ENCODE peak calls at places on chromosomes 3 and 15, in seven cellular contexts. One of them, this sample, is unnamed.

GRCh38 chr3:185661772-185662171 is 75.7 kb downstream of the SENP2 start:
- DNase-seq in A549: no peak
- DNase-seq in sigmoid colon: peak; percentile 43
- DNase-seq in mammary epithelial cell: no peak
- DNase-seq in GM23248: no peak
- DNase-seq in pancreas: no peak
- DNase-seq in CD4-positive, CD25-positive, alpha-beta regulatory T cell: no peak
- DNase-seq in this sample: no peak

GRCh38 chr3:159859836-159860235 is 128.8 kb upstream of the IL12A start:
- DNase-seq in mammary epithelial cell: peak; percentile 48
- DNase-seq in GM23248: no peak
- DNase-seq in A549: no peak
- DNase-seq in pancreas: no peak
- DNase-seq in CD4-positive, CD25-positive, alpha-beta regulatory T cell: no peak
- DNase-seq in sigmoid colon: no peak
- DNase-seq in this sample: no peak

GRCh38 chr15:71411538-71412482 is 296.5 kb downstream of the THSD4 start:
- DNase-seq in pancreas: no peak
- DNase-seq in A549: peak; percentile 98
- DNase-seq in mammary epithelial cell: no peak
- DNase-seq in GM23248: no peak
- DNase-seq in CD4-positive, CD25-positive, alpha-beta regulatory T cell: no peak
- DNase-seq in sigmoid colon: no peak
- DNase-seq in this sample: no peak

GRCh38 chr3:74523811-74524210 is 90.6 kb downstream of the CNTN3 start:
- DNase-seq in GM23248: peak; percentile 71
- DNase-seq in pancreas: no peak
- DNase-seq in sigmoid colon: no peak
- DNase-seq in A549: no peak
- DNase-seq in mammary epithelial cell: peak; percentile 76
- DNase-seq in CD4-positive, CD25-positive, alpha-beta regulatory T cell: no peak
- DNase-seq in this sample: no peak

GRCh38 chr15:51227967-51228783 is 110.2 kb downstream of the CYP19A1 start:
- DNase-seq in pancreas: no peak
- DNase-seq in GM23248: peak; percentile 96
- DNase-seq in mammary epithelial cell: peak; percentile 80
- DNase-seq in CD4-positive, CD25-positive, alpha-beta regulatory T cell: no peak
- DNase-seq in sigmoid colon: no peak
- DNase-seq in A549: peak; percentile 69
- DNase-seq in this sample: no peak

GRCh38 chr3:149646181-149646766 is 11.6 kb downstream of the WWTR1 start:
- DNase-seq in CD4-positive, CD25-positive, alpha-beta regulatory T cell: no peak
- DNase-seq in A549: no peak
- DNase-seq in mammary epithelial cell: peak; percentile 81
- DNase-seq in GM23248: peak; percentile 85
- DNase-seq in pancreas: no peak
- DNase-seq in sigmoid colon: no peak
- DNase-seq in this sample: no peak

GRCh38 chr3:124584552-124585391 is 145.5 kb upstream of the UMPS start:
- DNase-seq in GM23248: peak; percentile 58
- DNase-seq in pancreas: peak; percentile 93
- DNase-seq in CD4-positive, CD25-positive, alpha-beta regulatory T cell: no peak
- DNase-seq in A549: peak; percentile 69
- DNase-seq in mammary epithelial cell: peak; percentile 66
- DNase-seq in sigmoid colon: peak; percentile 68
- DNase-seq in this sample: peak; percentile 13

GRCh38 chr3:147341727-147342126 is 64.6 kb downstream of the ZIC4 start:
- DNase-seq in CD4-positive, CD25-positive, alpha-beta regulatory T cell: no peak
- DNase-seq in mammary epithelial cell: no peak
- DNase-seq in A549: no peak
- DNase-seq in GM23248: no peak
- DNase-seq in pancreas: no peak
- DNase-seq in sigmoid colon: no peak
- DNase-seq in this sample: no peak

GRCh38 chr3:174191380-174191779 is 667.8 kb upstream of the NAALADL2 start:
- DNase-seq in pancreas: no peak
- DNase-seq in mammary epithelial cell: no peak
- DNase-seq in GM23248: no peak
- DNase-seq in CD4-positive, CD25-positive, alpha-beta regulatory T cell: no peak
- DNase-seq in A549: no peak
- DNase-seq in sigmoid colon: no peak
- DNase-seq in this sample: no peak

GRCh38 chr15:32796856-32797255 is 79.1 kb downstream of the GREM1 start:
- DNase-seq in pancreas: no peak
- DNase-seq in CD4-positive, CD25-positive, alpha-beta regulatory T cell: no peak
- DNase-seq in A549: no peak
- DNase-seq in sigmoid colon: no peak
- DNase-seq in mammary epithelial cell: no peak
- DNase-seq in GM23248: no peak
- DNase-seq in this sample: no peak

GRCh38 chr3:196541684-196542445 is 26.5 kb downstream of the WDR53 start:
- DNase-seq in pancreas: no peak
- DNase-seq in mammary epithelial cell: no peak
- DNase-seq in A549: no peak
- DNase-seq in GM23248: no peak
- DNase-seq in CD4-positive, CD25-positive, alpha-beta regulatory T cell: no peak
- DNase-seq in sigmoid colon: no peak
- DNase-seq in this sample: no peak

GRCh38 chr15:72339777-72340177 is 19.8 kb upstream of the CELF6 start:
- DNase-seq in CD4-positive, CD25-positive, alpha-beta regulatory T cell: no peak
- DNase-seq in A549: peak; percentile 89
- DNase-seq in mammary epithelial cell: peak; percentile 18
- DNase-seq in GM23248: peak; percentile 93
- DNase-seq in sigmoid colon: no peak
- DNase-seq in pancreas: no peak
- DNase-seq in this sample: no peak

GRCh38 chr15:71215126-71215894 is 100.0 kb downstream of the THSD4 start:
- DNase-seq in mammary epithelial cell: no peak
- DNase-seq in sigmoid colon: no peak
- DNase-seq in pancreas: no peak
- DNase-seq in GM23248: no peak
- DNase-seq in A549: no peak
- DNase-seq in CD4-positive, CD25-positive, alpha-beta regulatory T cell: no peak
- DNase-seq in this sample: no peak

GRCh38 chr15:90264649-90265048 is 823 bp upstream of the NGRN start:
- DNase-seq in GM23248: peak; percentile 20
- DNase-seq in CD4-positive, CD25-positive, alpha-beta regulatory T cell: peak; percentile 5
- DNase-seq in mammary epithelial cell: peak; percentile 26
- DNase-seq in A549: peak; percentile 36
- DNase-seq in sigmoid colon: no peak
- DNase-seq in pancreas: no peak
- DNase-seq in this sample: no peak

GRCh38 chr15:28889346-28889745 is 3.6 kb downstream of the APBA2 start:
- DNase-seq in A549: no peak
- DNase-seq in GM23248: no peak
- DNase-seq in mammary epithelial cell: no peak
- DNase-seq in sigmoid colon: no peak
- DNase-seq in pancreas: no peak
- DNase-seq in CD4-positive, CD25-positive, alpha-beta regulatory T cell: no peak
- DNase-seq in this sample: no peak

GRCh38 chr15:65394936-65395335 is 17.1 kb upstream of the IGDCC3 start:
- DNase-seq in A549: no peak
- DNase-seq in pancreas: no peak
- DNase-seq in sigmoid colon: no peak
- DNase-seq in GM23248: no peak
- DNase-seq in CD4-positive, CD25-positive, alpha-beta regulatory T cell: no peak
- DNase-seq in mammary epithelial cell: no peak
- DNase-seq in this sample: no peak

GRCh38 chr3:111712294-111713180 is 117.4 kb upstream of the ZBED2 start:
- DNase-seq in A549: no peak
- DNase-seq in GM23248: peak; percentile 84
- DNase-seq in mammary epithelial cell: no peak
- DNase-seq in CD4-positive, CD25-positive, alpha-beta regulatory T cell: peak; percentile 16
- DNase-seq in pancreas: no peak
- DNase-seq in sigmoid colon: peak; percentile 72
- DNase-seq in this sample: peak; percentile 75

GRCh38 chr3:168191856-168192255 is 96.1 kb upstream of the GOLIM4 start:
- DNase-seq in GM23248: no peak
- DNase-seq in CD4-positive, CD25-positive, alpha-beta regulatory T cell: no peak
- DNase-seq in A549: no peak
- DNase-seq in mammary epithelial cell: no peak
- DNase-seq in sigmoid colon: no peak
- DNase-seq in pancreas: no peak
- DNase-seq in this sample: no peak

GRCh38 chr15:40277472-40277871 is 5.4 kb downstream of the ANKRD63 start:
- DNase-seq in CD4-positive, CD25-positive, alpha-beta regulatory T cell: no peak
- DNase-seq in mammary epithelial cell: no peak
- DNase-seq in sigmoid colon: no peak
- DNase-seq in A549: no peak
- DNase-seq in GM23248: no peak
- DNase-seq in pancreas: no peak
- DNase-seq in this sample: no peak
- H3K4me3 ChIP-seq in CD4-positive, CD25-positive, alpha-beta regulatory T cell: no peak overlapping the region
- H3K4me3 ChIP-seq in mammary epithelial cell: no peak overlapping the region
- H3K4me3 ChIP-seq in sigmoid colon: no peak overlapping the region
- H3K4me3 ChIP-seq in A549: no peak overlapping the region
- H3K4me3 ChIP-seq in GM23248: no peak overlapping the region
- H3K4me3 ChIP-seq in pancreas: no peak overlapping the region
- H3K4me3 ChIP-seq in this sample: no peak overlapping the region

DNA sequence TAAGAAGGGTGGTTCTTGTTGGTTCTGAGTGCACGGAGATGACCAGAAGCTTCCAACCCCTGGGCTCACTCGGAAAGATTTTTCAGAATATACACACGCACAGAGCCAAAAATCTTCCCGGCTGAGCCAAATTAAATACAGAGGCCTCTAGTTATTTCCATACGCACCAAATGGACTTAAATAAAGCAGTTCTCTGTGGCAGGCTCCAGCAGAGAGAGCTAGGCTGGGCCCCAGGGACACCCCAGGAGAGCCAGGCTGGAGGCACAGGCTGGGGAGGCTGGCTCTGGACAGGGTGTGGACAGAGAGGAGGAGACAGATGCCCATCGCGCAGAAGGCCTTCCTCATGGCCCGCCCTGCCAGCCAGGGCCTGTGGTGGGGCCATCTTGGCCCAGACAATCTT is 115.9 kb downstream of the IQSEC1 start:
- DNase-seq in GM23248: no peak
- DNase-seq in CD4-positive, CD25-positive, alpha-beta regulatory T cell: no peak
- DNase-seq in sigmoid colon: no peak
- DNase-seq in pancreas: no peak
- DNase-seq in mammary epithelial cell: no peak
- DNase-seq in A549: no peak
- DNase-seq in this sample: no peak
- H3K4me1 ChIP-seq in GM23248: peaks cover 13% of the 10 kb centered on the region
- H3K4me1 ChIP-seq in CD4-positive, CD25-positive, alpha-beta regulatory T cell: peaks cover 39% of the 10 kb centered on the region
- H3K4me1 ChIP-seq in sigmoid colon: peaks cover 71% of the 10 kb centered on the region
- H3K4me1 ChIP-seq in pancreas: peaks cover 21% of the 10 kb centered on the region
- H3K4me1 ChIP-seq in mammary epithelial cell: peaks cover 7% of the 10 kb centered on the region
- H3K4me1 ChIP-seq in A549: no peaks in the 10 kb centered on the region
- H3K4me1 ChIP-seq in this sample: peaks cover 69% of the 10 kb centered on the region

GRCh38 chr3:107430214-107431047 is 53.2 kb downstream of the CCDC54 start:
- DNase-seq in GM23248: peak; percentile 59
- DNase-seq in mammary epithelial cell: no peak
- DNase-seq in CD4-positive, CD25-positive, alpha-beta regulatory T cell: peak; percentile 16
- DNase-seq in A549: peak; percentile 25
- DNase-seq in sigmoid colon: no peak
- DNase-seq in pancreas: peak; percentile 23
- DNase-seq in this sample: peak; percentile 14
- H3K4me3 ChIP-seq in GM23248: peak overlapping the region; percentile 95
- H3K4me3 ChIP-seq in mammary epithelial cell: peak overlapping the region; percentile 57
- H3K4me3 ChIP-seq in CD4-positive, CD25-positive, alpha-beta regulatory T cell: peak overlapping the region; percentile 61
- H3K4me3 ChIP-seq in A549: peak overlapping the region; percentile 59
- H3K4me3 ChIP-seq in sigmoid colon: peak overlapping the region; percentile 92
- H3K4me3 ChIP-seq in pancreas: peak overlapping the region; percentile 78
- H3K4me3 ChIP-seq in this sample: peak overlapping the region; percentile 58

DNA sequence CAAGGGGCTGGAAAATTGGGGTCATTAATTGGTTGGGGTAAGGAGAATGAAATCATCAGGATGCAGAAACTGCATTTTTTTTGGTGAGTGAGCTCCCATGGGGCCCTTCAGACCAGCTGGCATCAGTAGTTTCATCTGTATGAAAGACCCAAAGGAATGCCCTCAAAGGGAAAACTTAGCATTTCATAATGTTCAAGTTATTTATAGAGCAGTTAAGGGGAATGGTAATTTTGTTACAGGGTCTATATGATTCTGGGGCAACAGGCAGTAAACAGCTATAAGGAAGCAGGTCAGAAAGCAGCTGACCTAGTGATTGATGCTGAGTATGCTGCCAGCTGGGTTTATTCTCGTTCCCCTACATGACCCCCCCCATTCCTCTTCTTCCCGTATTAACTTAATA is 448.9 kb downstream of the OCA2 start:
- DNase-seq in sigmoid colon: no peak
- DNase-seq in GM23248: no peak
- DNase-seq in pancreas: no peak
- DNase-seq in CD4-positive, CD25-positive, alpha-beta regulatory T cell: no peak
- DNase-seq in A549: no peak
- DNase-seq in mammary epithelial cell: no peak
- DNase-seq in this sample: no peak
- H3K4me1 ChIP-seq in sigmoid colon: no peaks in the 10 kb centered on the region
- H3K4me1 ChIP-seq in GM23248: no peaks in the 10 kb centered on the region
- H3K4me1 ChIP-seq in pancreas: no peaks in the 10 kb centered on the region
- H3K4me1 ChIP-seq in CD4-positive, CD25-positive, alpha-beta regulatory T cell: no peaks in the 10 kb centered on the region
- H3K4me1 ChIP-seq in A549: no peaks in the 10 kb centered on the region
- H3K4me1 ChIP-seq in mammary epithelial cell: no peaks in the 10 kb centered on the region
- H3K4me1 ChIP-seq in this sample: no peaks in the 10 kb centered on the region